ENCODE peak calls at places on chromosome 4, in six cellular contexts. O is tibial artery, E is thyroid gland, M is fibroblast of pulmonary artery, T is ovary, J is AG04450. H is an unnamed sample.

GRCh38 chr4:53935780-53936179 is 128.6 kb downstream of the CHIC2 start:
- DNase-seq in T (no peak), M (peak), J (peak), O (no peak), E (no peak), H (peak)

GRCh38 chr4:83771113-83771705 is 235.3 kb downstream of the GPAT3 start:
- DNase-seq in M (peak), T (no peak), O (no peak), J (peak), E (peak), H (peak)

GRCh38 chr4:122577189-122577553 is 43.7 kb downstream of the IL21 start:
- DNase-seq in T (no peak), J (no peak), E (no peak), M (no peak), O (no peak), H (no peak)

GRCh38 chr4:75593393-75593792 is 36.9 kb downstream of the CDKL2 start:
- DNase-seq in T (no peak), M (no peak), J (no peak), O (no peak), E (no peak), H (no peak)

GRCh38 chr4:128974203-128974602 is 119.1 kb downstream of the SCLT1 start:
- DNase-seq in O (no peak), T (no peak), E (no peak), M (peak), J (no peak), H (no peak)

GRCh38 chr4:112898357-112899141 is 150.9 kb upstream of the ANK2 start:
- DNase-seq in M (peak), O (no peak), J (no peak), T (no peak), E (no peak), H (peak)

GRCh38 chr4:104693601-104694201 is 199.0 kb upstream of the CXXC4 start:
- DNase-seq in T (no peak), J (no peak), E (no peak), O (no peak), M (peak), H (peak)

GRCh38 chr4:140162596-140162995 is 8.6 kb upstream of the MAML3 start:
- DNase-seq in E (no peak), J (no peak), O (no peak), M (no peak), T (no peak), H (no peak)

GRCh38 chr4:153207027-153207426 is 2.8 kb downstream of the TRIM2 start:
- DNase-seq in J (no peak), M (no peak), E (no peak), O (no peak), T (no peak), H (no peak)

GRCh38 chr4:28226962-28227361 is 1366.3 kb downstream of the STIM2 start:
- DNase-seq in J (no peak), M (no peak), O (no peak), T (no peak), E (no peak), H (peak)

GRCh38 chr4:71277353-71277752 is 61.5 kb upstream of the SLC4A4 start:
- DNase-seq in O (no peak), E (no peak), T (no peak), M (no peak), J (no peak), H (no peak)

GRCh38 chr4:52198356-52198755 is 147.3 kb downstream of the SPATA18 start:
- DNase-seq in E (no peak), M (no peak), T (no peak), O (no peak), J (no peak), H (no peak)

GRCh38 chr4:158809611-158810486 is 41.0 kb downstream of the FNIP2 start:
- DNase-seq in T (no peak), E (peak), O (peak), J (no peak), M (peak), H (peak)

GRCh38 chr4:145740796-145741195 is 60.9 kb downstream of the C4orf51 start:
- DNase-seq in T (no peak), O (no peak), M (no peak), E (no peak), J (no peak), H (no peak)

GRCh38 chr4:80069837-80070788 is 2.9 kb downstream of the ANTXR2 start:
- DNase-seq in M (no peak), O (no peak), J (no peak), T (no peak), E (no peak), H (peak)

GRCh38 chr4:145828802-145829485 is 109.7 kb downstream of the ZNF827 start:
- DNase-seq in J (no peak), T (no peak), M (no peak), O (no peak), E (no peak), H (no peak)

GRCh38 chr4:175263537-175263936 is 345.4 kb downstream of the ADAM29 start:
- DNase-seq in T (no peak), J (no peak), E (no peak), O (no peak), M (no peak), H (no peak)

GRCh38 chr4:185945238-185945637 is 123.7 kb upstream of the TLR3 start:
- DNase-seq in M (no peak), J (no peak), E (no peak), T (no peak), O (no peak), H (no peak)

GRCh38 chr4:89837385-89837995 is 529 bp upstream of the SNCA start:
- DNase-seq in J (no peak), M (peak), O (no peak), T (peak), E (peak), H (peak)

GRCh38 chr4:180664766-180665368 is 1578.3 kb upstream of the TENM3 start:
- DNase-seq in T (peak), O (peak), E (peak), M (peak), J (peak), H (peak)

GRCh38 chr4:180668732-180669131 is 1574.5 kb upstream of the TENM3 start:
- DNase-seq in E (no peak), O (no peak), J (no peak), M (no peak), T (no peak), H (no peak)

GRCh38 chr4:180665994-180666818 is 1577.0 kb upstream of the TENM3 start:
- DNase-seq in O (no peak), J (peak), M (peak), E (no peak), T (no peak), H (peak)

GRCh38 chr4:180669637-180670036 is 1573.6 kb upstream of the TENM3 start:
- DNase-seq in T (no peak), E (no peak), J (no peak), M (no peak), O (no peak), H (peak)

GRCh38 chr4:180665481-180665880 is 1577.7 kb upstream of the TENM3 start:
- DNase-seq in J (no peak), M (no peak), O (no peak), E (no peak), T (no peak), H (peak)
- H3K4me3 ChIP-seq in J (no peak), M (no peak), O (no peak), E (no peak), T (no peak), H (no peak)

GRCh38 chr4:13601060-13601459 is 26.5 kb downstream of the BOD1L1 start:
- DNase-seq in M (no peak), T (no peak), J (no peak), O (no peak), E (no peak), H (no peak)
- H3K4me3 ChIP-seq in M (no peak), T (no peak), J (no peak), O (no peak), E (no peak), H (no peak)

DNA sequence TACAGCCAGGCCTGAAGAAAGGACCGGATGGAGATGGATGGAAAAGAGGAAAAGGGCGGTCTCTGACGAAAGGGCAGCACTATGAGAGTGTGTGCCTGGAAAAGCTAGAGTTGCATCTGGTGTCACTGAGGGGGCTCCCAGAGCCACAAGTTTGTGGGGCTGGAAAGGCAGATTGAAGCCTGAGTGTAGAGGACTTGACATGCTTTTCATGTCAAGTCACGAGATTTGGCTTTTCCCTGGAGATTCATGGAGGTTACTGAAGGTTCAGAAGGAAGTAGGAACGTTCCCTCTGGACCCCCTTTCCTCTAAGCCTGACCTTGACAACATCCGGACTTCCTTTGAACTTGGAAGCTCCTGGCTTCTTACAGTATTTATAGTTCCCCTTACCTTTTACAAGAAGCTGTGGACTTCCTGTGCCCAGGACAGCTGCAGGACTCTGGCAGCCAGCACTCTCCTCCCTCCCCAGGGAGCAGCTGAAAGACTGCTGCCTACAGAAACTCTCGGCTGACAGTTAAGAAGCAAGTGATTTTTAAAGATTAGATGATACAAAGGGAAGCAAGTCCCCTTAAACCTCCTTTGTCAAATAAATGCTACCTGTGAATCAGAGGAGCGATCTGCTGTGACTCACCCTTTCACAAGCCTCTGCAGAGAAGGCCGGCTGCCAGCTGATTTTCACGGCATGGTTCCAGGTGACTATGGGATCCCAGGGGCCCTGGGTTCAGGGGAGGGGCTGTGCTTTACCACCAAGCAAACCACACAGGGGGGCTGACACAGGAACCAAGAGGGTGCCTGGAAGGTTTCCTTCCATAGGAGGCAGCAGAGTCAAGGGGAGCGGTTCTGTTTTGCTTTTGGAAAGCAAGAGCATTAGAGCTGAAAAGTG is 72.9 kb upstream of the STIM2 start:
- DNase-seq in E (peak), T (peak), J (no peak), O (no peak), M (peak), H (peak)
- H3K4me3 ChIP-seq in E (no peak), T (no peak), J (no peak), O (no peak), M (no peak), H (no peak)

GRCh38 chr4:37889849-37890500 is 909 bp upstream of the TBC1D1 start:
- DNase-seq in T (peak), M (no peak), O (peak), E (no peak), J (no peak), H (peak)
- H3K4me3 ChIP-seq in T (peak), M (peak), O (peak), E (peak), J (peak), H (peak)

GRCh38 chr4:6776920-6777635 is 5.4 kb upstream of the KIAA0232 start:
- DNase-seq in J (no peak), E (no peak), M (no peak), O (no peak), T (no peak), H (no peak)

GRCh38 chr4:6781113-6781512 is 1.4 kb upstream of the KIAA0232 start:
- DNase-seq in M (no peak), E (peak), O (peak), J (no peak), T (no peak), H (no peak)

GRCh38 chr4:6777636-6778281 is 4.8 kb upstream of the KIAA0232 start:
- DNase-seq in T (no peak), M (no peak), E (no peak), J (no peak), O (no peak), H (no peak)

GRCh38 chr4:6779667-6780565 is 2.6 kb upstream of the KIAA0232 start:
- DNase-seq in E (no peak), T (no peak), M (peak), O (no peak), J (peak), H (no peak)

GRCh38 chr4:6778435-6778834 is 4.1 kb upstream of the KIAA0232 start:
- DNase-seq in O (no peak), E (no peak), J (no peak), T (no peak), M (no peak), H (no peak)
- H3K4me3 ChIP-seq in O (no peak), E (no peak), J (no peak), T (no peak), M (no peak), H (no peak)

GRCh38 chr4:118833192-118833820 is 2.6 kb downstream of the SEC24D start:
- DNase-seq in M (no peak), J (no peak), E (no peak), O (no peak), T (no peak), H (peak)
- H3K4me3 ChIP-seq in M (peak), J (peak), E (no peak), O (no peak), T (no peak), H (no peak)